ENCODE peak calls at places on chromosomes 1 and 21, in seven cellular contexts. S is cardiac fibroblast, P is GM12865, K is fibroblast of pulmonary artery, U is PC-9, I is iPS DF 6.9, A is cardiac muscle cell. X is an unnamed sample.

GRCh38 chr1:168121314-168122029 is 15.3 kb downstream of the GPR161 start:
- DNase-seq in S (peak; percentile 84), P (no peak), K (peak; percentile 97), U (no peak), I (no peak), A (no peak), X (peak; percentile 52)

GRCh38 chr1:66464802-66465201 is 69.2 kb upstream of the SGIP1 start:
- DNase-seq in S (peak; percentile 100), P (no peak), K (peak; percentile 91), U (no peak), I (no peak), A (no peak), X (no peak)

GRCh38 chr1:235917267-235917811 is 50.6 kb upstream of the LYST start:
- DNase-seq in S (peak; percentile 100), P (peak; percentile 84), K (peak; percentile 99), U (peak; percentile 83), I (no peak), A (no peak), X (peak; percentile 94)

GRCh38 chr1:115710859-115711624 is 57.5 kb downstream of the CASQ2 start:
- DNase-seq in S (no peak), P (no peak), K (no peak), U (peak; percentile 43), I (no peak), A (no peak), X (no peak)

GRCh38 chr1:167510880-167511279 is 7.4 kb downstream of the CD247 start:
- DNase-seq in S (no peak), P (no peak), K (no peak), U (no peak), I (no peak), A (no peak), X (no peak)

GRCh38 chr1:222021124-222021523 is 279.2 kb upstream of the DUSP10 start:
- DNase-seq in S (no peak), P (no peak), K (no peak), U (no peak), I (no peak), A (no peak), X (no peak)

GRCh38 chr1:43874716-43875115 is 58.9 kb upstream of the ARTN start:
- DNase-seq in S (no peak), P (no peak), K (peak; percentile 11), U (no peak), I (no peak), A (no peak), X (no peak)

GRCh38 chr1:151047591-151047924 is at the start of gene C1orf56:
- DNase-seq in S (peak; percentile 57), P (peak; percentile 78), K (peak; percentile 59), U (peak; percentile 70), I (no peak), A (peak; percentile 77), X (peak; percentile 42)

GRCh38 chr1:70057500-70057899 is 147.9 kb downstream of the LRRC40 start:
- DNase-seq in S (no peak), P (no peak), K (no peak), U (no peak), I (no peak), A (no peak), X (no peak)

GRCh38 chr21:42176864-42177263 is 42.1 kb upstream of the ABCG1 start:
- DNase-seq in S (no peak), P (no peak), K (no peak), U (no peak), I (no peak), A (no peak), X (no peak)

GRCh38 chr1:21774835-21775541 is 8.0 kb downstream of the USP48 start:
- DNase-seq in S (no peak), P (no peak), K (no peak), U (no peak), I (no peak), A (no peak), X (no peak)

GRCh38 chr21:27807596-27807995 is 840.7 kb upstream of the ADAMTS5 start:
- DNase-seq in S (no peak), P (no peak), K (no peak), U (no peak), I (no peak), A (no peak), X (no peak)

GRCh38 chr1:73901656-73902276 is 296.2 kb downstream of the LRRIQ3 start:
- DNase-seq in S (no peak), P (no peak), K (no peak), U (no peak), I (no peak), A (no peak), X (no peak)

GRCh38 chr1:43978551-43979260 is at the start of gene B4GALT2:
- DNase-seq in S (peak; percentile 14), P (peak; percentile 57), K (no peak), U (peak; percentile 55), I (no peak), A (peak; percentile 46), X (no peak)

GRCh38 chr1:243325305-243325890 is 69.6 kb downstream of the SDCCAG8 start:
- DNase-seq in S (peak; percentile 85), P (peak; percentile 66), K (peak; percentile 84), U (no peak), I (no peak), A (peak; percentile 55), X (no peak)

GRCh38 chr1:15304708-15305326 is 57.8 kb downstream of the FHAD1 start:
- DNase-seq in S (peak; percentile 56), P (peak; percentile 66), K (peak; percentile 50), U (peak; percentile 35), I (peak; percentile 63), A (peak; percentile 79), X (peak; percentile 66)

GRCh38 chr1:41380979-41381690 is 19.9 kb downstream of the FOXO6 start:
- DNase-seq in S (no peak), P (no peak), K (no peak), U (peak; percentile 79), I (no peak), A (no peak), X (no peak)

GRCh38 chr1:93865253-93865652 is 13.8 kb downstream of the DNTTIP2 start:
- DNase-seq in S (no peak), P (no peak), K (no peak), U (no peak), I (no peak), A (no peak), X (no peak)

GRCh38 chr1:22921452-22922126 is 51.1 kb downstream of the LACTBL1 start:
- DNase-seq in S (no peak), P (no peak), K (no peak), U (no peak), I (no peak), A (peak; percentile 66), X (no peak)

GRCh38 chr21:46190491-46191131 is 6.4 kb upstream of the SPATC1L start:
- DNase-seq in S (no peak), P (no peak), K (no peak), U (no peak), I (no peak), A (no peak), X (no peak)

GRCh38 chr21:31279986-31280385 is 64.1 kb downstream of the TIAM1 start:
- DNase-seq in S (peak; percentile 20), P (no peak), K (no peak), U (no peak), I (no peak), A (no peak), X (no peak)

GRCh38 chr1:1421147-1421906 is at the start of gene ANKRD65:
- DNase-seq in S (no peak), P (no peak), K (no peak), U (peak; percentile 74), I (no peak), A (no peak), X (no peak)

GRCh38 chr1:205541161-205541886 is 36.9 kb downstream of the CDK18 start:
- DNase-seq in S (no peak), P (no peak), K (no peak), U (no peak), I (no peak), A (no peak), X (no peak)

GRCh38 chr1:45722809-45723208 is 27.6 kb downstream of the IPP start:
- DNase-seq in S (peak; percentile 57), P (no peak), K (peak; percentile 36), U (no peak), I (no peak), A (no peak), X (no peak)

GRCh38 chr1:3614755-3615742 is 3.7 kb upstream of the MEGF6 start:
- DNase-seq in S (peak; percentile 26), P (peak; percentile 20), K (no peak), U (no peak), I (no peak), A (peak; percentile 56), X (no peak)
- H3K4me3 ChIP-seq in S (no peak overlapping the region), P (no peak overlapping the region), K (no peak overlapping the region), U (no peak overlapping the region), I (no peak overlapping the region), A (no peak overlapping the region), X (no peak overlapping the region)

DNA sequence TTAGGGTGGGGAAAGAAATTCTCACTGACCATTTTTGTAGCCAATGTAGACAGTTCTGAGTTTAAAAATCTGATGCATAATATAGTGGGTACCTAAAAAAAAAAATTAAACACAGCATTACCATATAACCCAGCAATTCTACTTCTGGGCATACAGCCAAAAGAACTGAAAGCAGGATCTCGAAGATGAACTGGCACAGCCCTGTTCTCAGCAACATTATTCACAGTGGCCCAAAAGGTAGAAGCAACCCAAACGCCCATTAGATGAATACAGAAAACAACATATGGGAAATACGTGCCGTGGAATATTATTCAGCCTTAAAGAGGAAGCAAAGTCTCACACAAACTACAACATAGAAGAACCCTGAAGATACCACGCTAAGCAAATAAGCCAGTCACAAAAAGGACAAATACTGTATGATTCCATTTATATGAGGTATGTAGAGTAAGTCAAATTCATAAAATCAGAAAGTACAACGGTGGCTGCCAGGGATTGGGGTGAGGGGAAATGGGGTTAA is 54.4 kb downstream of the SIPA1L2 start:
- DNase-seq in S (peak; percentile 43), P (no peak), K (peak; percentile 49), U (no peak), I (no peak), A (no peak), X (no peak)
- H3K4me3 ChIP-seq in S (no peak overlapping the region), P (no peak overlapping the region), K (no peak overlapping the region), U (no peak overlapping the region), I (no peak overlapping the region), A (no peak overlapping the region), X (no peak overlapping the region)

DNA sequence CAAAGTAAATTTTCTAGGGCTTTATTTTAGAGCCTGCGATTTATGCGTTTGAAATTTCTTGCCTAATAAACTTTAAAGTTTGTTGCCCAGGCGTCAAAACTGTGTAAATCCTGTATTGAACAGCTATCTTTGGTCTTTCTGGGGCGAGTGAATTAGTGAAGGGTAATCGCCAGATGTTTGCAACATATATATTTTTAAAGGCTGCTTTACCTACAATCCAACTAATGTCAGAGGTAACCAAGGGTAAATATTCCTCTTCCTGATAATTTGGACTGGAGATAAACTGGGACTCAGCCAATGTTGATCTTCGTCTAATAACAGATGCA is 885 bp upstream of the PROX1 start:
- DNase-seq in S (no peak), P (no peak), K (no peak), U (no peak), I (no peak), A (no peak), X (no peak)
- H3K4me3 ChIP-seq in S (peak overlapping the region; percentile 61), P (no peak overlapping the region), K (peak overlapping the region; percentile 64), U (no peak overlapping the region), I (no peak overlapping the region), A (peak overlapping the region; percentile 91), X (no peak overlapping the region)

DNA sequence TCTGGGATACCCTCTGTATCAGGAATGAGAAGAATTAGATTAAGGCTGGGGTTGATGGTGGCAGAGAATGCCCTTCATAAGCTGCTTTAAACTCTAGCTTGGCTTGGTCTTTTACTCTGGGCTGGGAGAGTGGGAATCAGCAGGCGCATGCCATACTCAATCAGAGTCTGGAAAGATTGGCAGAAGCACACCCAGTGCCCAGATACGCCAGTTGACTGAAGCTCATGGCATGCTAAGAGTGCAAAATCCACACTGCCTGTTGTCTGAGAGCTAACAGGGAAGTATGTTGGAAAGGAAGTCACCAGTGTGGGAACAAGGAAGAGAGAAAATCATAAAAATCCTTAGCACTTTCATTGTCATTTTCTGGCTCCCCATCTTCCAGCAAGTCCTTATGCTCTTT is 53.0 kb downstream of the HMCN1 start:
- DNase-seq in S (no peak), P (no peak), K (no peak), U (no peak), I (no peak), A (no peak), X (no peak)
- H3K4me3 ChIP-seq in S (no peak overlapping the region), P (no peak overlapping the region), K (no peak overlapping the region), U (no peak overlapping the region), I (no peak overlapping the region), A (no peak overlapping the region), X (no peak overlapping the region)

X was measured in tibial nerve.